ENCODE peak calls at places on chromosomes 1 and 21, in six cellular contexts. One of them, this sample, is unnamed.

GRCh38 chr1:222627232-222627631 is 9.3 kb downstream of the MIA3 start:
- DNase-seq in heart right ventricle: no peak
- DNase-seq in psoas muscle: no peak
- DNase-seq in aorta: no peak
- DNase-seq in mucosa of descending colon: no peak
- DNase-seq in GM23338: no peak
- DNase-seq in this sample: no peak

GRCh38 chr1:46464013-46464548 is 25.6 kb upstream of the DMBX1 start:
- DNase-seq in psoas muscle: no peak
- DNase-seq in GM23338: no peak
- DNase-seq in heart right ventricle: no peak
- DNase-seq in mucosa of descending colon: no peak
- DNase-seq in aorta: no peak
- DNase-seq in this sample: no peak

GRCh38 chr1:66354311-66354922 is 179.5 kb upstream of the SGIP1 start:
- DNase-seq in psoas muscle: no peak
- DNase-seq in mucosa of descending colon: no peak
- DNase-seq in aorta: no peak
- DNase-seq in heart right ventricle: no peak
- DNase-seq in GM23338: peak; percentile 66
- DNase-seq in this sample: no peak

GRCh38 chr21:28875078-28875477 is 117.6 kb downstream of the LTN1 start:
- DNase-seq in psoas muscle: no peak
- DNase-seq in GM23338: no peak
- DNase-seq in mucosa of descending colon: no peak
- DNase-seq in aorta: no peak
- DNase-seq in heart right ventricle: no peak
- DNase-seq in this sample: no peak

GRCh38 chr1:40847023-40847740 is 15.0 kb downstream of the CITED4 start:
- DNase-seq in aorta: no peak
- DNase-seq in psoas muscle: no peak
- DNase-seq in GM23338: peak; percentile 27
- DNase-seq in mucosa of descending colon: no peak
- DNase-seq in heart right ventricle: no peak
- DNase-seq in this sample: no peak

GRCh38 chr1:33338495-33339211 is 17.8 kb upstream of the A3GALT2 start:
- DNase-seq in psoas muscle: peak; percentile 76
- DNase-seq in mucosa of descending colon: no peak
- DNase-seq in GM23338: peak; percentile 63
- DNase-seq in heart right ventricle: no peak
- DNase-seq in aorta: no peak
- DNase-seq in this sample: no peak

GRCh38 chr1:174875306-174875705 is 124.4 kb upstream of the CACYBP start:
- DNase-seq in aorta: no peak
- DNase-seq in mucosa of descending colon: peak; percentile 85
- DNase-seq in psoas muscle: no peak
- DNase-seq in heart right ventricle: no peak
- DNase-seq in GM23338: peak; percentile 64
- DNase-seq in this sample: no peak

GRCh38 chr1:19014765-19015164 is 58.3 kb upstream of the IFFO2 start:
- DNase-seq in psoas muscle: no peak
- DNase-seq in heart right ventricle: no peak
- DNase-seq in mucosa of descending colon: no peak
- DNase-seq in GM23338: no peak
- DNase-seq in aorta: no peak
- DNase-seq in this sample: no peak

GRCh38 chr1:151837841-151838490 is 1.7 kb downstream of the C2CD4D start:
- DNase-seq in aorta: no peak
- DNase-seq in psoas muscle: peak; percentile 57
- DNase-seq in GM23338: peak; percentile 43
- DNase-seq in heart right ventricle: peak; percentile 28
- DNase-seq in mucosa of descending colon: no peak
- DNase-seq in this sample: no peak

GRCh38 chr1:89815611-89816010 is 5.2 kb upstream of the LRRC8D start:
- DNase-seq in mucosa of descending colon: no peak
- DNase-seq in aorta: no peak
- DNase-seq in GM23338: no peak
- DNase-seq in psoas muscle: no peak
- DNase-seq in heart right ventricle: no peak
- DNase-seq in this sample: no peak

GRCh38 chr1:39952359-39953110 is 2.4 kb upstream of the MFSD2A start:
- DNase-seq in aorta: no peak
- DNase-seq in heart right ventricle: no peak
- DNase-seq in mucosa of descending colon: no peak
- DNase-seq in GM23338: no peak
- DNase-seq in psoas muscle: no peak
- DNase-seq in this sample: no peak

GRCh38 chr1:169670836-169671235 is 40.6 kb downstream of the SELL start:
- DNase-seq in mucosa of descending colon: no peak
- DNase-seq in psoas muscle: no peak
- DNase-seq in GM23338: no peak
- DNase-seq in heart right ventricle: no peak
- DNase-seq in aorta: no peak
- DNase-seq in this sample: no peak

GRCh38 chr21:31558839-31559367 is 100.6 kb upstream of the SOD1 start:
- DNase-seq in heart right ventricle: peak; percentile 86
- DNase-seq in mucosa of descending colon: peak; percentile 85
- DNase-seq in GM23338: peak; percentile 97
- DNase-seq in psoas muscle: peak; percentile 87
- DNase-seq in aorta: peak; percentile 91
- DNase-seq in this sample: peak; percentile 80

DNA sequence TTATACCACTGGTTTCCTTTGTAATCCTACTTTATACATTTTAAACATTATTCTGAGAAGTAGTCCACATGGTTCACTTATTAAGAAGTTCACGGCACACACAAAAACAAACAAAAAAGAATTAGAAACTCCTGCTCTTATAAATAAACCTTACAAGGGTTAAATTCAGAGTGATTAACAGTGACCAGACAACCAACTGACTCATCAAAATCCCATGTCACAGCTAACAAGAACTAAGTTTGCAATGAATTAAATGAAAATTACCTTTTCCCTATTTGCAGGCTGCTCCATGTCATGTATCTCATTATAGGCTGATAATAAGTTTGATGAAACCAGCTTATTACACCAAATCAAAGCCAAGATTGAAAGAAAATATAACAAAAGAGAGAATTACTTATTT is 77.5 kb downstream of the PUM1 start:
- DNase-seq in psoas muscle: no peak
- DNase-seq in mucosa of descending colon: no peak
- DNase-seq in aorta: no peak
- DNase-seq in GM23338: no peak
- DNase-seq in heart right ventricle: no peak
- DNase-seq in this sample: no peak
- H3K4me1 ChIP-seq in psoas muscle: peaks cover 95% of the 10 kb centered on the region
- H3K4me1 ChIP-seq in mucosa of descending colon: peaks cover 8% of the 10 kb centered on the region
- H3K4me1 ChIP-seq in aorta: peaks cover 7% of the 10 kb centered on the region
- H3K4me1 ChIP-seq in GM23338: peaks cover 11% of the 10 kb centered on the region
- H3K4me1 ChIP-seq in heart right ventricle: peaks cover 57% of the 10 kb centered on the region
- H3K4me1 ChIP-seq in this sample: no peaks in the 10 kb centered on the region

GRCh38 chr1:16050328-16050727 is 6.7 kb downstream of the CLCNKB start:
- DNase-seq in psoas muscle: no peak
- DNase-seq in GM23338: no peak
- DNase-seq in heart right ventricle: no peak
- DNase-seq in mucosa of descending colon: no peak
- DNase-seq in aorta: no peak
- DNase-seq in this sample: no peak

GRCh38 chr1:16048573-16049189 is 5.1 kb downstream of the CLCNKB start:
- DNase-seq in GM23338: peak; percentile 97
- DNase-seq in heart right ventricle: peak; percentile 57
- DNase-seq in mucosa of descending colon: peak; percentile 53
- DNase-seq in psoas muscle: peak; percentile 57
- DNase-seq in aorta: peak; percentile 86
- DNase-seq in this sample: no peak

GRCh38 chr1:16051039-16051438 is 7.5 kb downstream of the CLCNKB start:
- DNase-seq in heart right ventricle: no peak
- DNase-seq in mucosa of descending colon: no peak
- DNase-seq in aorta: no peak
- DNase-seq in GM23338: no peak
- DNase-seq in psoas muscle: no peak
- DNase-seq in this sample: no peak

GRCh38 chr1:16046865-16047264 is 3.3 kb downstream of the CLCNKB start:
- DNase-seq in mucosa of descending colon: no peak
- DNase-seq in GM23338: no peak
- DNase-seq in heart right ventricle: no peak
- DNase-seq in aorta: no peak
- DNase-seq in psoas muscle: no peak
- DNase-seq in this sample: no peak

DNA sequence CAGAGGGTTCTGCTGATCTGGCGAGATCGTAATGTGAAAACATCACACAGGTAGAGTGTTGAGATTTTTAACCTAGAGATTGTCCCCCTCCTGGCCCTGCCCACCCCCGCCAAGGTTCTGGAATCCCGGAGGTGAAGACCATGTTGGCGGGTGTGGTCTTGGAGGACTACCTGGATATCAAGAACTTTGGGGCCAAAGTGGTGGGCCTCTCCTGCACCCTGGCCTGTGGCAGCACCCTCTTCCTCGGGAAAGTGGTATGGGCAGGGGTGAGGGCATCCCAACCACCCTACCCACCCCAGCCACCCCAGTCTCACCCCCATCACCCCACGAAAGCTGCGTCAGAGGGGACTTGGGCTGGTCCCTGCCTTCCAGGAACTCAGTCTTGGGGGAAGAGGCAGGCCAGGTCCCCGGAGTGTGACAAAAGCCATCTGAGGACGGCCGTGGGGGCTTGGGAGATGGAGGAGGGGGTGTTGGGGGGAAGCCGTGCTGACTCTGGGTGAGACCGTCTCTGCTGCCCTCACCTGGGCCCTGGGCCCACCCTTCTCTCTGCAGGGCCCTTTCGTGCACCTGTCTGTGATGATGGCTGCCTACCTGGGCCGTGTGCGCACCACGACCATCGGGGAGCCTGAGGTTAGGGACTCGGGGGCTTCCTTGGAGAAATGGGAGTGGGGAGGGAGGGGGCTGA is 4.4 kb downstream of the CLCNKB start:
- DNase-seq in psoas muscle: no peak
- DNase-seq in mucosa of descending colon: no peak
- DNase-seq in GM23338: no peak
- DNase-seq in aorta: no peak
- DNase-seq in heart right ventricle: no peak
- DNase-seq in this sample: no peak
- H3K4me1 ChIP-seq in psoas muscle: peaks cover 7% of the 10 kb centered on the region
- H3K4me1 ChIP-seq in mucosa of descending colon: peaks cover 3% of the 10 kb centered on the region
- H3K4me1 ChIP-seq in GM23338: peaks cover 5% of the 10 kb centered on the region
- H3K4me1 ChIP-seq in aorta: no peaks in the 10 kb centered on the region
- H3K4me1 ChIP-seq in heart right ventricle: peaks cover 7% of the 10 kb centered on the region
- H3K4me1 ChIP-seq in this sample: peaks cover 2% of the 10 kb centered on the region

GRCh38 chr21:43360441-43361126 is 66.3 kb downstream of the SIK1 start:
- DNase-seq in aorta: no peak
- DNase-seq in GM23338: no peak
- DNase-seq in mucosa of descending colon: no peak
- DNase-seq in psoas muscle: peak; percentile 48
- DNase-seq in heart right ventricle: peak; percentile 15
- DNase-seq in this sample: no peak
- H3K4me1 ChIP-seq in aorta: no peaks in the 10 kb centered on the region
- H3K4me1 ChIP-seq in GM23338: no peaks in the 10 kb centered on the region
- H3K4me1 ChIP-seq in mucosa of descending colon: no peaks in the 10 kb centered on the region
- H3K4me1 ChIP-seq in psoas muscle: peaks cover 15% of the 10 kb centered on the region
- H3K4me1 ChIP-seq in heart right ventricle: peaks cover 27% of the 10 kb centered on the region
- H3K4me1 ChIP-seq in this sample: peaks cover 4% of the 10 kb centered on the region

DNA sequence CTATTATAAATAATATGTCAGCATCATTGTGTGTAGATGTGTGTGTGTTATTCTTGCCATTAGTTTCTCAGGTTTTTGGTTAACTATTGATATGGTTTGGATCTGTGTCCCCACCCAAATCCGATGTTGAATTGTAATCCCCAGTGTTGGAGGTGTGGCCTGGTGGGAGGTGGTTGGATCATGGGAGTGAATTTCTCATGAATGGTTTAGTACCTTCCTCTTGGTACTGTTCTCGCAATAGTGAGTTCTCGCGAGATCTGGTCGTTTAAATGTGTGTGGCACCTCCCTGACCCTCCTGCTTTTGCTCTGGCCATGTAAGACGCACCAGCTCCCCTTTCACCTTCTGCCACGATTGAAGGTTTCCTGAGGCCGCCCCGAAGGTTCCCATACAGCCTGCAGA is 9.6 kb upstream of the POFUT2 start:
- DNase-seq in psoas muscle: peak; percentile 25
- DNase-seq in aorta: no peak
- DNase-seq in mucosa of descending colon: no peak
- DNase-seq in heart right ventricle: no peak
- DNase-seq in GM23338: no peak
- DNase-seq in this sample: no peak
- H3K4me1 ChIP-seq in psoas muscle: peaks cover 18% of the 10 kb centered on the region
- H3K4me1 ChIP-seq in aorta: no peaks in the 10 kb centered on the region
- H3K4me1 ChIP-seq in mucosa of descending colon: peaks cover 20% of the 10 kb centered on the region
- H3K4me1 ChIP-seq in heart right ventricle: peaks cover 84% of the 10 kb centered on the region
- H3K4me1 ChIP-seq in GM23338: no peaks in the 10 kb centered on the region
- H3K4me1 ChIP-seq in this sample: peaks cover 11% of the 10 kb centered on the region

GRCh38 chr1:213519098-213519497 is 468.1 kb downstream of the RPS6KC1 start:
- DNase-seq in mucosa of descending colon: no peak
- DNase-seq in GM23338: no peak
- DNase-seq in psoas muscle: no peak
- DNase-seq in heart right ventricle: no peak
- DNase-seq in aorta: no peak
- DNase-seq in this sample: no peak
- H3K4me1 ChIP-seq in mucosa of descending colon: no peaks in the 10 kb centered on the region
- H3K4me1 ChIP-seq in GM23338: no peaks in the 10 kb centered on the region
- H3K4me1 ChIP-seq in psoas muscle: no peaks in the 10 kb centered on the region
- H3K4me1 ChIP-seq in heart right ventricle: no peaks in the 10 kb centered on the region
- H3K4me1 ChIP-seq in aorta: no peaks in the 10 kb centered on the region
- H3K4me1 ChIP-seq in this sample: no peaks in the 10 kb centered on the region

DNA sequence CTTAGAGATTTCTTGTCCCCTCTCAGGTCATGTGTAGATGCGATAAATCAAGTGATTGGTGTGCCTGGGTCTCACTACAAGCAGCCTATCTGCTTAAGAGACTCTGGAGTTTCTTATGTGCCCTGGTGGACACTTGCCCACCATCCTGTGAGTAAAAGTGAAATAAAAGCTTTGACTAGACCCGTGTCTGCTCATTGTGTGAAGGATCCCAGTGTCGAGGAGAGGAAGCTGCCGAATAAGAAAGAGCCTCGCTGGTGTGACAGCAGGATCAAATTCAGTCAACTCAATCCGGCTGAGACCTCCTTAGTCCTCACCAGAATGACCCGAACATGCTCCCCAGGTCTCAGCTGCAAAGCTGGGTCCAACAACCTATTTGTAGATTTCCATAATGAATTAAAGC is 14.8 kb downstream of the CD2 start:
- DNase-seq in psoas muscle: no peak
- DNase-seq in mucosa of descending colon: no peak
- DNase-seq in heart right ventricle: no peak
- DNase-seq in aorta: no peak
- DNase-seq in GM23338: no peak
- DNase-seq in this sample: no peak
- H3K4me1 ChIP-seq in psoas muscle: no peaks in the 10 kb centered on the region
- H3K4me1 ChIP-seq in mucosa of descending colon: no peaks in the 10 kb centered on the region
- H3K4me1 ChIP-seq in heart right ventricle: peaks cover 40% of the 10 kb centered on the region
- H3K4me1 ChIP-seq in aorta: no peaks in the 10 kb centered on the region
- H3K4me1 ChIP-seq in GM23338: no peaks in the 10 kb centered on the region
- H3K4me1 ChIP-seq in this sample: no peaks in the 10 kb centered on the region

GRCh38 chr1:9425859-9426258 is 113.4 kb upstream of the SLC25A33 start:
- DNase-seq in psoas muscle: no peak
- DNase-seq in aorta: peak; percentile 44
- DNase-seq in mucosa of descending colon: no peak
- DNase-seq in GM23338: no peak
- DNase-seq in heart right ventricle: no peak
- DNase-seq in this sample: no peak
- H3K4me1 ChIP-seq in psoas muscle: peaks cover 5% of the 10 kb centered on the region
- H3K4me1 ChIP-seq in aorta: no peaks in the 10 kb centered on the region
- H3K4me1 ChIP-seq in mucosa of descending colon: peaks cover 14% of the 10 kb centered on the region
- H3K4me1 ChIP-seq in GM23338: peaks cover 5% of the 10 kb centered on the region
- H3K4me1 ChIP-seq in heart right ventricle: peaks cover 32% of the 10 kb centered on the region
- H3K4me1 ChIP-seq in this sample: peaks cover 6% of the 10 kb centered on the region